ENCODE peak calls at places on chromosome 1, in six cellular contexts. One of them, this sample, is unnamed.

GRCh38 chr1:50853325-50853724 is 106.7 kb downstream of the FAF1 start:
- DNase-seq in HepG2: peak; percentile 91
- DNase-seq in suprapubic skin: no peak
- DNase-seq in fibroblast of lung: no peak
- DNase-seq in psoas muscle: no peak
- DNase-seq in H9: no peak
- DNase-seq in this sample: no peak

GRCh38 chr1:189859385-189859977 is 618.2 kb downstream of the BRINP3 start:
- DNase-seq in HepG2: peak; percentile 17
- DNase-seq in suprapubic skin: no peak
- DNase-seq in fibroblast of lung: no peak
- DNase-seq in psoas muscle: no peak
- DNase-seq in H9: peak; percentile 67
- DNase-seq in this sample: no peak

GRCh38 chr1:186482661-186483255 is 21.8 kb upstream of the PDC start:
- DNase-seq in HepG2: peak; percentile 47
- DNase-seq in suprapubic skin: no peak
- DNase-seq in fibroblast of lung: peak; percentile 64
- DNase-seq in psoas muscle: peak; percentile 43
- DNase-seq in H9: peak; percentile 72
- DNase-seq in this sample: no peak

GRCh38 chr1:17135530-17135929 is 16.3 kb upstream of the PADI2 start:
- DNase-seq in HepG2: no peak
- DNase-seq in suprapubic skin: no peak
- DNase-seq in fibroblast of lung: no peak
- DNase-seq in psoas muscle: no peak
- DNase-seq in H9: no peak
- DNase-seq in this sample: no peak

GRCh38 chr1:77524038-77524437 is 158.4 kb downstream of the ZZZ3 start:
- DNase-seq in HepG2: no peak
- DNase-seq in suprapubic skin: no peak
- DNase-seq in fibroblast of lung: no peak
- DNase-seq in psoas muscle: no peak
- DNase-seq in H9: no peak
- DNase-seq in this sample: no peak

GRCh38 chr1:169238506-169238905 is 129.1 kb downstream of the NME7 start:
- DNase-seq in HepG2: no peak
- DNase-seq in suprapubic skin: no peak
- DNase-seq in fibroblast of lung: peak; percentile 37
- DNase-seq in psoas muscle: no peak
- DNase-seq in H9: no peak
- DNase-seq in this sample: no peak

GRCh38 chr1:234531181-234532132 is 52.5 kb upstream of the TARBP1 start:
- DNase-seq in HepG2: no peak
- DNase-seq in suprapubic skin: peak; percentile 89
- DNase-seq in fibroblast of lung: peak; percentile 89
- DNase-seq in psoas muscle: peak; percentile 81
- DNase-seq in H9: no peak
- DNase-seq in this sample: no peak

GRCh38 chr1:162753001-162753658 is 37.4 kb upstream of the HSD17B7 start:
- DNase-seq in HepG2: peak; percentile 68
- DNase-seq in suprapubic skin: no peak
- DNase-seq in fibroblast of lung: no peak
- DNase-seq in psoas muscle: no peak
- DNase-seq in H9: no peak
- DNase-seq in this sample: no peak

GRCh38 chr1:27604579-27605299 is 795 bp upstream of the AHDC1 start:
- DNase-seq in HepG2: no peak
- DNase-seq in suprapubic skin: no peak
- DNase-seq in fibroblast of lung: no peak
- DNase-seq in psoas muscle: no peak
- DNase-seq in H9: peak; percentile 77
- DNase-seq in this sample: no peak

DNA sequence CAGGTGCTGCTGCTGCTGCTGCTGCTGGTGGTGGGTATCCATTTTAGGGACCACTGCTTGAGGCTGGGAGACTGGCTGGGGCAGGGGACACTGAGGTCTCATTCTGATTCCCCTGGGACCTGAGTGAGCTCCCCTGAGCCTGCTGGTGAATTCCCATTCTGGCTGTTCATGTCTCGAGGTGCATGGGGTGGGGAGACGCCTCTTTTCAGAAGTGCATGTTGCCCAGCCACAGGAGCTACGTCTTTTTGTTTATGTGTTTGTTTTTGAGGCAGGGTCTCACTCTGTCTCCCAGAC is 133.4 kb downstream of the RHOU start:
- DNase-seq in HepG2: no peak
- DNase-seq in suprapubic skin: no peak
- DNase-seq in fibroblast of lung: no peak
- DNase-seq in psoas muscle: no peak
- DNase-seq in H9: no peak
- DNase-seq in this sample: no peak
- H3K9me3 ChIP-seq in HepG2: no peaks in the 10 kb centered on the region
- H3K9me3 ChIP-seq in suprapubic skin: no peaks in the 10 kb centered on the region
- H3K9me3 ChIP-seq in fibroblast of lung: no peaks in the 10 kb centered on the region
- H3K9me3 ChIP-seq in psoas muscle: no peaks in the 10 kb centered on the region
- H3K9me3 ChIP-seq in H9: no peaks in the 10 kb centered on the region
- H3K9me3 ChIP-seq in this sample: no peaks in the 10 kb centered on the region

GRCh38 chr1:84171471-84171870 is 27.4 kb downstream of the PRKACB start:
- DNase-seq in HepG2: no peak
- DNase-seq in suprapubic skin: no peak
- DNase-seq in fibroblast of lung: no peak
- DNase-seq in psoas muscle: no peak
- DNase-seq in H9: no peak
- DNase-seq in this sample: no peak
- H3K4me1 ChIP-seq in HepG2: no peaks in the 10 kb centered on the region
- H3K4me1 ChIP-seq in suprapubic skin: no peaks in the 10 kb centered on the region
- H3K4me1 ChIP-seq in fibroblast of lung: no peaks in the 10 kb centered on the region
- H3K4me1 ChIP-seq in psoas muscle: no peaks in the 10 kb centered on the region
- H3K4me1 ChIP-seq in H9: no peaks in the 10 kb centered on the region
- H3K4me1 ChIP-seq in this sample: no peaks in the 10 kb centered on the region

GRCh38 chr1:160539896-160540858 is 17.1 kb upstream of the SLAMF6 start:
- DNase-seq in HepG2: peak; percentile 9
- DNase-seq in suprapubic skin: no peak
- DNase-seq in fibroblast of lung: no peak
- DNase-seq in psoas muscle: no peak
- DNase-seq in H9: no peak
- DNase-seq in this sample: no peak

GRCh38 chr1:160538985-160539651 is 16.1 kb upstream of the SLAMF6 start:
- DNase-seq in HepG2: peak; percentile 81
- DNase-seq in suprapubic skin: no peak
- DNase-seq in fibroblast of lung: no peak
- DNase-seq in psoas muscle: no peak
- DNase-seq in H9: no peak
- DNase-seq in this sample: no peak

GRCh38 chr1:160540859-160541233 is 17.8 kb upstream of the SLAMF6 start:
- DNase-seq in HepG2: no peak
- DNase-seq in suprapubic skin: no peak
- DNase-seq in fibroblast of lung: no peak
- DNase-seq in psoas muscle: no peak
- DNase-seq in H9: no peak
- DNase-seq in this sample: no peak

GRCh38 chr1:160537714-160538665 is 14.9 kb upstream of the SLAMF6 start:
- DNase-seq in HepG2: no peak
- DNase-seq in suprapubic skin: no peak
- DNase-seq in fibroblast of lung: no peak
- DNase-seq in psoas muscle: no peak
- DNase-seq in H9: no peak
- DNase-seq in this sample: no peak

DNA sequence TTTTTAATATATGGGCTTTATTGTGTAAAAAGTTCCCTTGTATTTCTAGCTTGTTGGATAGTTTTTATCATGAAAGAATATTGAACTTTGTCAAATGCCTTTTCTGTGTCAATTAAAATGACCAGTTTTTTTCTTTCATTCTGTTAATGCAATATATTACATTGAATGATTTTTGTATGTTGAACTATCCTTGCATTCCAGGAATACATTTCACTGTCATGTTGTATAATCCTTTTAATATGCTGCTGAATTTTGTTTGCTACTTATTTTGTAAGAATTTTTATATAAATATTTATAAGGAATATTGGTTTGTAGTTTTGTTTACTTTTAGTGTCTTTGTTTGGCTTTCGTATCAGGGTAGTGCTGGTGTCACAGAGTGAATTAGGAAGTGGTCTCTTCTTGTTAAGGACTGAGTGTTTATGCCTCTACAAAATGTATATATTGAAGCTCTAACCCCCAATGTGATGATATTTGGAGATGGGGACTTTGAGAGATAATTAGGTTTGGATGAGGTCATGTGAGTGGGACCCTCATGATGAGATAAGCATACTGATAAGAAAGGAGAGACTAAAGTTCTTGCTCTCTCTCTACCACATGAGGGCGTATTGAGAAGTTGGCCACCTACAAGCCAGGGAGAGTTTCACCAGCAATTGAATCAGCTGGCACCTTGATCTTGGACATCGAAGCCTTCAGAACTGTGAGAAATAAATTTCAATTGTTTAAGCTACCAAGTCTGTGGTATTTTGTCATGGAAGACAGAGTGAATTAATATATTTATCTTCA is 12.0 kb upstream of the SLAMF6 start:
- DNase-seq in HepG2: no peak
- DNase-seq in suprapubic skin: no peak
- DNase-seq in fibroblast of lung: no peak
- DNase-seq in psoas muscle: no peak
- DNase-seq in H9: no peak
- DNase-seq in this sample: no peak
- H3K9me3 ChIP-seq in HepG2: peaks cover 15% of the 10 kb centered on the region
- H3K9me3 ChIP-seq in suprapubic skin: peaks cover 16% of the 10 kb centered on the region
- H3K9me3 ChIP-seq in fibroblast of lung: no peaks in the 10 kb centered on the region
- H3K9me3 ChIP-seq in psoas muscle: peaks cover 15% of the 10 kb centered on the region
- H3K9me3 ChIP-seq in H9: no peaks in the 10 kb centered on the region
- H3K9me3 ChIP-seq in this sample: peaks cover 2% of the 10 kb centered on the region

GRCh38 chr1:55203064-55203463 is 12.1 kb downstream of the USP24 start:
- DNase-seq in HepG2: no peak
- DNase-seq in suprapubic skin: no peak
- DNase-seq in fibroblast of lung: no peak
- DNase-seq in psoas muscle: no peak
- DNase-seq in H9: no peak
- DNase-seq in this sample: no peak
- H3K4me1 ChIP-seq in HepG2: peaks cover 26% of the 10 kb centered on the region
- H3K4me1 ChIP-seq in suprapubic skin: peaks cover 27% of the 10 kb centered on the region
- H3K4me1 ChIP-seq in fibroblast of lung: peaks cover 6% of the 10 kb centered on the region
- H3K4me1 ChIP-seq in psoas muscle: peaks cover 64% of the 10 kb centered on the region
- H3K4me1 ChIP-seq in H9: no peaks in the 10 kb centered on the region
- H3K4me1 ChIP-seq in this sample: peaks cover 15% of the 10 kb centered on the region

GRCh38 chr1:248231117-248231516 is at the start of gene OR2M4:
- DNase-seq in HepG2: no peak
- DNase-seq in suprapubic skin: no peak
- DNase-seq in fibroblast of lung: no peak
- DNase-seq in psoas muscle: no peak
- DNase-seq in H9: no peak
- DNase-seq in this sample: no peak
- H3K9me3 ChIP-seq in HepG2: peaks cover 67% of the 10 kb centered on the region
- H3K9me3 ChIP-seq in suprapubic skin: no peaks in the 10 kb centered on the region
- H3K9me3 ChIP-seq in fibroblast of lung: no peaks in the 10 kb centered on the region
- H3K9me3 ChIP-seq in psoas muscle: no peaks in the 10 kb centered on the region
- H3K9me3 ChIP-seq in H9: peaks cover 46% of the 10 kb centered on the region
- H3K9me3 ChIP-seq in this sample: no peaks in the 10 kb centered on the region

GRCh38 chr1:206472886-206473285 is 2.6 kb downstream of the IKBKE start:
- DNase-seq in HepG2: no peak
- DNase-seq in suprapubic skin: no peak
- DNase-seq in fibroblast of lung: no peak
- DNase-seq in psoas muscle: no peak
- DNase-seq in H9: no peak
- DNase-seq in this sample: no peak
- H3K4me1 ChIP-seq in HepG2: peaks cover 45% of the 10 kb centered on the region
- H3K4me1 ChIP-seq in suprapubic skin: peaks cover 47% of the 10 kb centered on the region
- H3K4me1 ChIP-seq in fibroblast of lung: peaks cover 22% of the 10 kb centered on the region
- H3K4me1 ChIP-seq in psoas muscle: peaks cover 3% of the 10 kb centered on the region
- H3K4me1 ChIP-seq in H9: peaks cover 12% of the 10 kb centered on the region
- H3K4me1 ChIP-seq in this sample: peaks cover 13% of the 10 kb centered on the region

GRCh38 chr1:3002349-3003038 is 18.8 kb upstream of the ACTRT2 start:
- DNase-seq in HepG2: no peak
- DNase-seq in suprapubic skin: peak; percentile 75
- DNase-seq in fibroblast of lung: no peak
- DNase-seq in psoas muscle: peak; percentile 41
- DNase-seq in H9: no peak
- DNase-seq in this sample: peak; percentile 58
- H3K9me3 ChIP-seq in HepG2: peaks cover 9% of the 10 kb centered on the region
- H3K9me3 ChIP-seq in suprapubic skin: peaks cover 2% of the 10 kb centered on the region
- H3K9me3 ChIP-seq in fibroblast of lung: no peaks in the 10 kb centered on the region
- H3K9me3 ChIP-seq in psoas muscle: no peaks in the 10 kb centered on the region
- H3K9me3 ChIP-seq in H9: peaks cover 83% of the 10 kb centered on the region
- H3K9me3 ChIP-seq in this sample: peaks cover 7% of the 10 kb centered on the region

DNA sequence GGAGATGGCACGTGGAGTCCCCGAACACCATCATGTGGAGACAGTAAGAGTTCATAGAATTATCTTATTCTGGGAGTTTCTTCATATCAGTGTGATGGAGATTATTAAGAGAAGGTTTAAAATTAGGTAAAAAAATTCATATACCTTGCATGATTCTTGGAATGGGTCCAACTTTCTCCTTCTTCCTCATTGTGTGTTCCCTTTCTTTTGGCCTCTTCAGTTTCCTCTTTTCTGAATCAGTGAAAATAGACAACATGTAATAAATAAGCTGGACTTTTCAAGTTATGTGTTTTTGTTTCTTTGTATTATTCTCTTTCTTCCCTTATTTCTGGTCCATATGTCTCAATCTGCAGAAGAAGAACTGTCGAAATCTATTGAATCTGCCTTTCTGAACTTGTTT is 30.5 kb downstream of the C4BPA start:
- DNase-seq in HepG2: no peak
- DNase-seq in suprapubic skin: no peak
- DNase-seq in fibroblast of lung: no peak
- DNase-seq in psoas muscle: no peak
- DNase-seq in H9: no peak
- DNase-seq in this sample: no peak
- H3K4me1 ChIP-seq in HepG2: no peaks in the 10 kb centered on the region
- H3K4me1 ChIP-seq in suprapubic skin: no peaks in the 10 kb centered on the region
- H3K4me1 ChIP-seq in fibroblast of lung: no peaks in the 10 kb centered on the region
- H3K4me1 ChIP-seq in psoas muscle: no peaks in the 10 kb centered on the region
- H3K4me1 ChIP-seq in H9: no peaks in the 10 kb centered on the region
- H3K4me1 ChIP-seq in this sample: no peaks in the 10 kb centered on the region

GRCh38 chr1:15727021-15727420 is 9.0 kb upstream of the SLC25A34 start:
- DNase-seq in HepG2: no peak
- DNase-seq in suprapubic skin: no peak
- DNase-seq in fibroblast of lung: no peak
- DNase-seq in psoas muscle: peak; percentile 52
- DNase-seq in H9: no peak
- DNase-seq in this sample: no peak

GRCh38 chr1:15726508-15726907 is 9.6 kb upstream of the SLC25A34 start:
- DNase-seq in HepG2: no peak
- DNase-seq in suprapubic skin: no peak
- DNase-seq in fibroblast of lung: no peak
- DNase-seq in psoas muscle: no peak
- DNase-seq in H9: no peak
- DNase-seq in this sample: no peak

GRCh38 chr1:15727866-15728534 is 8.1 kb upstream of the SLC25A34 start:
- DNase-seq in HepG2: no peak
- DNase-seq in suprapubic skin: no peak
- DNase-seq in fibroblast of lung: no peak
- DNase-seq in psoas muscle: peak; percentile 77
- DNase-seq in H9: no peak
- DNase-seq in this sample: no peak

GRCh38 chr1:15728937-15729657 is 7.0 kb upstream of the SLC25A34 start:
- DNase-seq in HepG2: no peak
- DNase-seq in suprapubic skin: no peak
- DNase-seq in fibroblast of lung: no peak
- DNase-seq in psoas muscle: peak; percentile 46
- DNase-seq in H9: no peak
- DNase-seq in this sample: no peak

GRCh38 chr1:15727424-15727823 is 8.6 kb upstream of the SLC25A34 start:
- DNase-seq in HepG2: no peak
- DNase-seq in suprapubic skin: no peak
- DNase-seq in fibroblast of lung: no peak
- DNase-seq in psoas muscle: peak; percentile 80
- DNase-seq in H9: no peak
- DNase-seq in this sample: no peak
- H3K9me3 ChIP-seq in HepG2: no peaks in the 10 kb centered on the region
- H3K9me3 ChIP-seq in suprapubic skin: no peaks in the 10 kb centered on the region
- H3K9me3 ChIP-seq in fibroblast of lung: no peaks in the 10 kb centered on the region
- H3K9me3 ChIP-seq in psoas muscle: no peaks in the 10 kb centered on the region
- H3K9me3 ChIP-seq in H9: no peaks in the 10 kb centered on the region
- H3K9me3 ChIP-seq in this sample: no peaks in the 10 kb centered on the region